ENCODE peak calls at places on chromosome 1, in six cellular contexts. O is tibial artery, F is heart right ventricle, Q is suprapubic skin, B is mammary epithelial cell, E is heart left ventricle. J is an unnamed sample. For H3K4me1, the result is how much of the 10 kb centered on the place peaks cover.

GRCh38 chr1:6104631-6105030 is 58.9 kb downstream of the KCNAB2 start:
- DNase-seq in O (no peak), F (no peak), Q (no peak), B (no peak), E (no peak), J (peak)

GRCh38 chr1:54984126-54984842 is 3.9 kb downstream of the TMEM61 start:
- DNase-seq in O (no peak), F (no peak), Q (no peak), B (no peak), E (no peak), J (no peak)

GRCh38 chr1:98439471-98439870 is 222.1 kb upstream of the SNX7 start:
- DNase-seq in O (no peak), F (no peak), Q (no peak), B (no peak), E (no peak), J (no peak)

GRCh38 chr1:151838491-151839412 is 868 bp downstream of the C2CD4D start:
- DNase-seq in O (no peak), F (no peak), Q (no peak), B (peak), E (no peak), J (no peak)

GRCh38 chr1:156247460-156248322 is at the start of gene PAQR6:
- DNase-seq in O (no peak), F (no peak), Q (no peak), B (no peak), E (peak), J (no peak)

GRCh38 chr1:183435497-183435896 is 17.3 kb upstream of the NMNAT2 start:
- DNase-seq in O (no peak), F (no peak), Q (no peak), B (no peak), E (no peak), J (no peak)

GRCh38 chr1:219190605-219191004 is 16.9 kb downstream of the LYPLAL1 start:
- DNase-seq in O (no peak), F (no peak), Q (no peak), B (no peak), E (no peak), J (no peak)

GRCh38 chr1:116677474-116678062 is 10.0 kb upstream of the IGSF3 start:
- DNase-seq in O (no peak), F (no peak), Q (no peak), B (no peak), E (no peak), J (no peak)

GRCh38 chr1:20439282-20439681 is 46.7 kb downstream of the CAMK2N1 start:
- DNase-seq in O (no peak), F (no peak), Q (no peak), B (peak), E (no peak), J (no peak)

GRCh38 chr1:201584510-201584991 is 45.6 kb downstream of the NAV1 start:
- DNase-seq in O (peak), F (no peak), Q (peak), B (no peak), E (peak), J (no peak)

GRCh38 chr1:173267453-173267945 is 60.4 kb upstream of the TNFSF4 start:
- DNase-seq in O (no peak), F (no peak), Q (no peak), B (peak), E (no peak), J (no peak)

GRCh38 chr1:234933475-234933874 is 195.2 kb downstream of the TOMM20 start:
- DNase-seq in O (peak), F (peak), Q (peak), B (peak), E (no peak), J (no peak)

GRCh38 chr1:53449026-53449425 is 10.2 kb upstream of the DMRTB1 start:
- DNase-seq in O (no peak), F (no peak), Q (no peak), B (no peak), E (no peak), J (no peak)

GRCh38 chr1:185144233-185144632 is 12.5 kb downstream of the TRMT1L start:
- DNase-seq in O (no peak), F (no peak), Q (no peak), B (peak), E (no peak), J (no peak)

GRCh38 chr1:25253911-25254310 is 6.7 kb upstream of the RSRP1 start:
- DNase-seq in O (no peak), F (no peak), Q (no peak), B (peak), E (no peak), J (no peak)

GRCh38 chr1:169060906-169061683 is 45.4 kb upstream of the ATP1B1 start:
- DNase-seq in O (no peak), F (peak), Q (no peak), B (no peak), E (no peak), J (no peak)

GRCh38 chr1:179143332-179143731 is 61.5 kb downstream of the TOR3A start:
- DNase-seq in O (no peak), F (no peak), Q (no peak), B (peak), E (no peak), J (no peak)

GRCh38 chr1:179510038-179510437 is 65.7 kb downstream of the NPHS2 start:
- DNase-seq in O (no peak), F (no peak), Q (no peak), B (no peak), E (no peak), J (no peak)

GRCh38 chr1:167452483-167452882 is 65.8 kb downstream of the CD247 start:
- DNase-seq in O (no peak), F (no peak), Q (no peak), B (no peak), E (no peak), J (no peak)

GRCh38 chr1:160911441-160911840 is 26.5 kb upstream of the ITLN1 start:
- DNase-seq in O (no peak), F (no peak), Q (no peak), B (no peak), E (no peak), J (no peak)

GRCh38 chr1:218683224-218683623 is 338.1 kb downstream of the TGFB2 start:
- DNase-seq in O (no peak), F (no peak), Q (no peak), B (no peak), E (no peak), J (no peak)

GRCh38 chr1:222095606-222096475 is 354.0 kb upstream of the DUSP10 start:
- DNase-seq in O (no peak), F (peak), Q (no peak), B (no peak), E (peak), J (no peak)

GRCh38 chr1:30879940-30880339 is 28.6 kb downstream of the SDC3 start:
- DNase-seq in O (no peak), F (no peak), Q (no peak), B (peak), E (no peak), J (no peak)

GRCh38 chr1:100528861-100529260 is 9.1 kb upstream of the GPR88 start:
- DNase-seq in O (no peak), F (no peak), Q (no peak), B (no peak), E (no peak), J (no peak)

GRCh38 chr1:69403911-69404310 is 163.8 kb upstream of the LRRC7 start:
- DNase-seq in O (no peak), F (no peak), Q (no peak), B (peak), E (no peak), J (no peak)

GRCh38 chr1:242129103-242129502 is 130.2 kb upstream of the MAP1LC3C start:
- DNase-seq in O (no peak), F (no peak), Q (no peak), B (peak), E (no peak), J (no peak)

GRCh38 chr1:59738152-59738551 is 76.6 kb upstream of the HOOK1 start:
- DNase-seq in O (no peak), F (no peak), Q (no peak), B (no peak), E (no peak), J (no peak)

GRCh38 chr1:6028042-6028895 is 17.4 kb upstream of the KCNAB2 start:
- DNase-seq in O (no peak), F (no peak), Q (no peak), B (no peak), E (peak), J (no peak)

GRCh38 chr1:221620437-221621384 is 121.2 kb downstream of the DUSP10 start:
- DNase-seq in O (no peak), F (no peak), Q (no peak), B (peak), E (no peak), J (no peak)

GRCh38 chr1:161733526-161733925 is 12.2 kb downstream of the FCRLB start:
- DNase-seq in O (no peak), F (no peak), Q (no peak), B (peak), E (no peak), J (no peak)

GRCh38 chr1:41399148-41399795 is 38.0 kb downstream of the FOXO6 start:
- DNase-seq in O (no peak), F (peak), Q (no peak), B (no peak), E (peak), J (no peak)
- H3K4me1 ChIP-seq in O (under half), F (under half), Q (under half), B (under half), E (under half), J (under half)

GRCh38 chr1:213572939-213573647 is 414.7 kb upstream of the PROX1 start:
- DNase-seq in O (no peak), F (no peak), Q (no peak), B (no peak), E (no peak), J (no peak)
- H3K4me1 ChIP-seq in O (under half), F (under half), Q (under half), B (under half), E (under half), J (under half)

DNA sequence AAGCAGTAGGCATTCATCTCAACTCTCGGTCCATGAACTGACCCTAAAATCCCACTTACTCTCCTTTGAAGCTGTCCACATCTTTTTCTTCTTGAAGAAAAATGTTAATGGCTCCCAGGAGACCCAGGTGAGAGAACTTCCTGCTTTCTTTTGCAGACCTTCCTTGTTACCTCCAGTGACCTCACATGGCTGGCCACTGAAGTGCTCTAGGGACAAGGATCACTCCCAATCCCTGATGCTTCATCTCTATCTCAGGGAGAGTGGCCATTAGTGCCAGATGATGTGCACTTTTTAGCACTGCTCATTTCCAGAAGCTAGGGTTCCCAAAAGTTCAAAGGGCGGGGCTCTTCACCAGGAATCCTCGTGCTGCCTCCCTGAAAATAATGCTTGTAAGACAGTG is 16.2 kb downstream of the PLXNA2 start:
- DNase-seq in O (no peak), F (no peak), Q (no peak), B (no peak), E (no peak), J (no peak)
- H3K4me1 ChIP-seq in O (under half), F (under half), Q (under half), B (under half), E (under half), J (under half)

GRCh38 chr1:37926061-37926924 is 20.6 kb downstream of the INPP5B start:
- DNase-seq in O (no peak), F (no peak), Q (no peak), B (no peak), E (no peak), J (no peak)
- H3K4me1 ChIP-seq in O (under half), F (half or more), Q (under half), B (under half), E (under half), J (under half)

GRCh38 chr1:40710581-40711315 is 19.2 kb downstream of the NFYC start:
- DNase-seq in O (no peak), F (peak), Q (no peak), B (no peak), E (peak), J (no peak)

GRCh38 chr1:40715660-40716059 is 24.2 kb downstream of the NFYC start:
- DNase-seq in O (no peak), F (no peak), Q (no peak), B (no peak), E (no peak), J (no peak)

GRCh38 chr1:40712405-40712944 is 21.0 kb downstream of the NFYC start:
- DNase-seq in O (no peak), F (no peak), Q (no peak), B (no peak), E (no peak), J (no peak)

GRCh38 chr1:40711465-40712404 is 20.2 kb downstream of the NFYC start:
- DNase-seq in O (no peak), F (no peak), Q (no peak), B (peak), E (peak), J (peak)

DNA sequence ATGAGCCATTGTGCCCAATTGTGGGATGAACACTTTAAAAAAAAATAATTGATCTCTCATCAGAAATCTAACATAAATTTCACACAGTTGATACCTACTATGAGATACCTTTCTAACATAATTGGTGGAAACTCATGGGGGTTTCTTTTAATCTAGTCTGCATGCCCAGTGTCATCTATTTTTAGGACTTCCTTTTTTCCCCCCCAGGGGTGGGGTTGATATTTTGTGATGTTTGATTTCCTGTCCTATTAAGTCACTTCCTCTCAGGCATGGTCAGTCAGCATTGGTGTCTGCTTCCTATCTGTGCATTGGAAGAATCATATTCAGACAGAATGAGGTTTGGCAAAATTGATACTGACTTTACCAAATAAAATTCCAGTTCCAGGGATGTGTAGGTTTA is 21.5 kb downstream of the NFYC start:
- DNase-seq in O (no peak), F (peak), Q (no peak), B (no peak), E (peak), J (no peak)
- H3K4me1 ChIP-seq in O (under half), F (half or more), Q (half or more), B (under half), E (under half), J (under half)

DNA sequence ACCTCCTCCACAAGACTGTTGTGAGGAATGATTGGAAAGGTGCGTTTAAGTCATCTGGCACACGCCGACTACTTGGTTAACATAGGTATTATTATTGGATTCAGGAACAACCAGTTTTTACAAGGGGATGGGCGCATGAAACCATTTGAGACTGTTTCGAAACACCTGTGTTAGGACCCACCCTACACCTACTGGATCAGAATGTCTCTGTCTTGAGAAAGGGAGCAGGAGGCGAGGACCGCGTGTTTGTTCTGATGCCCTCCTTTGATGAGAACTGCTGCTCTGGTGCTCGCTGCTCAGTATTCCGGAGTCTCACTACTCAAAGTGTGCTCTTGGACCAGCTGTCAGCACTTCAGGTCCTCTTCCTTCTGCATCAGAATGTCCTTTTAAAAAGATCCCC is 7.3 kb downstream of the H6PD start:
- DNase-seq in O (no peak), F (no peak), Q (no peak), B (no peak), E (no peak), J (no peak)
- H3K4me1 ChIP-seq in O (under half), F (half or more), Q (half or more), B (under half), E (half or more), J (under half)